ENCODE peak calls at places on chromosomes 4 and X, in ten cellular contexts. S, A, N, U, C, R, G, D, L and B are unnamed samples.

GRCh38 chr4:86670739-86671138 is 76.6 kb downstream of the PTPN13 start:
- DNase-seq in N (peak; percentile 9), G (no peak), A (no peak), C (no peak), U (no peak), S (no peak), D (no peak), R (peak; percentile 77), L (peak; percentile 76), B (peak; percentile 89)

GRCh38 chr4:187993827-187994226 is 1.7 kb upstream of the ZFP42 start:
- DNase-seq in L (no peak), U (peak; percentile 88), R (peak; percentile 38), C (no peak), N (no peak), A (no peak), S (no peak), G (no peak), D (peak; percentile 56), B (no peak)

GRCh38 chr4:52408471-52408870 is 250.6 kb downstream of the USP46 start:
- DNase-seq in R (no peak), S (no peak), L (no peak), U (no peak), G (no peak), A (no peak), N (no peak), D (no peak), C (no peak), B (no peak)

GRCh38 chr4:26226978-26227377 is 93.8 kb upstream of the RBPJ start:
- DNase-seq in N (no peak), D (no peak), G (no peak), S (no peak), A (no peak), L (no peak), C (no peak), R (no peak), U (no peak), B (no peak)

GRCh38 chr4:115770046-115770543 is 656.7 kb upstream of the NDST4 start:
- DNase-seq in U (no peak), R (no peak), C (no peak), S (no peak), L (no peak), A (no peak), G (no peak), N (no peak), D (no peak), B (no peak)

GRCh38 chr4:55170462-55170861 is 45.1 kb upstream of the KDR start:
- DNase-seq in S (no peak), R (no peak), L (no peak), A (no peak), C (no peak), D (no peak), G (no peak), N (no peak), U (no peak), B (no peak)

GRCh38 chr4:183467246-183467645 is 22.8 kb downstream of the CDKN2AIP start:
- DNase-seq in L (no peak), C (no peak), N (no peak), D (no peak), S (no peak), R (no peak), U (no peak), A (no peak), G (no peak), B (no peak)

GRCh38 chr4:80240976-80241375 is 25.5 kb upstream of the FGF5 start:
- DNase-seq in N (no peak), C (no peak), A (no peak), G (no peak), L (peak; percentile 38), D (peak; percentile 1), R (peak; percentile 35), S (no peak), U (no peak), B (peak; percentile 69)

GRCh38 chrX:106730385-106730784 is 3.9 kb downstream of the RNF128 start:
- DNase-seq in U (no peak), R (no peak), N (no peak), C (no peak), S (no peak), G (no peak), D (no peak), L (no peak), A (no peak), B (no peak)

GRCh38 chrX:13692771-13693231 is 3.9 kb downstream of the RAB9A start:
- DNase-seq in N (no peak), C (no peak), D (no peak), R (no peak), U (no peak), G (no peak), L (no peak), S (no peak), A (no peak), B (no peak)

GRCh38 chrX:13694359-13694758 is 5.4 kb downstream of the RAB9A start:
- DNase-seq in U (no peak), S (no peak), G (no peak), D (peak; percentile 57), L (peak; percentile 35), R (peak; percentile 31), A (no peak), N (no peak), C (no peak), B (no peak)

GRCh38 chrX:13695601-13696115 is 6.7 kb downstream of the RAB9A start:
- DNase-seq in N (no peak), G (no peak), S (no peak), C (no peak), A (no peak), D (no peak), U (no peak), L (no peak), R (no peak), B (no peak)

GRCh38 chrX:13693341-13693871 is 4.5 kb downstream of the RAB9A start:
- DNase-seq in G (no peak), U (peak; percentile 54), D (no peak), S (no peak), N (no peak), A (no peak), C (no peak), R (no peak), L (peak; percentile 31), B (no peak)

GRCh38 chrX:13694983-13695382 is 6.1 kb downstream of the RAB9A start:
- DNase-seq in G (no peak), U (no peak), R (no peak), D (no peak), A (no peak), C (no peak), L (no peak), N (no peak), S (no peak), B (no peak)
- H3K4me1 ChIP-seq in G (peaks cover 3% of the 10 kb centered on the region), U (no peaks in the 10 kb centered on the region), R (peaks cover 47% of the 10 kb centered on the region), D (peaks cover 57% of the 10 kb centered on the region), A (peaks cover 3% of the 10 kb centered on the region), C (peaks cover 9% of the 10 kb centered on the region), L (peaks cover 48% of the 10 kb centered on the region), N (peaks cover 22% of the 10 kb centered on the region), S (peaks cover 85% of the 10 kb centered on the region), B (peaks cover 29% of the 10 kb centered on the region)

GRCh38 chr4:44725166-44725565 is 1.2 kb downstream of the GNPDA2 start:
- DNase-seq in L (peak; percentile 62), R (peak; percentile 3), D (no peak), S (no peak), U (no peak), A (no peak), C (no peak), N (no peak), G (no peak), B (no peak)

GRCh38 chr4:44716597-44716996 is 9.8 kb downstream of the GNPDA2 start:
- DNase-seq in S (no peak), D (no peak), U (no peak), G (no peak), A (no peak), N (no peak), R (no peak), C (no peak), L (no peak), B (no peak)

GRCh38 chr4:44727471-44727870 is 1.1 kb upstream of the GNPDA2 start:
- DNase-seq in R (no peak), U (no peak), N (no peak), L (no peak), A (no peak), C (no peak), G (no peak), S (no peak), D (no peak), B (no peak)

GRCh38 chr4:44725861-44726820 is at the start of gene GNPDA2:
- DNase-seq in R (peak; percentile 96), N (peak; percentile 92), G (peak; percentile 48), U (peak; percentile 93), C (peak; percentile 97), L (peak; percentile 93), D (peak; percentile 88), S (peak; percentile 91), A (peak; percentile 90), B (peak; percentile 69)

DNA sequence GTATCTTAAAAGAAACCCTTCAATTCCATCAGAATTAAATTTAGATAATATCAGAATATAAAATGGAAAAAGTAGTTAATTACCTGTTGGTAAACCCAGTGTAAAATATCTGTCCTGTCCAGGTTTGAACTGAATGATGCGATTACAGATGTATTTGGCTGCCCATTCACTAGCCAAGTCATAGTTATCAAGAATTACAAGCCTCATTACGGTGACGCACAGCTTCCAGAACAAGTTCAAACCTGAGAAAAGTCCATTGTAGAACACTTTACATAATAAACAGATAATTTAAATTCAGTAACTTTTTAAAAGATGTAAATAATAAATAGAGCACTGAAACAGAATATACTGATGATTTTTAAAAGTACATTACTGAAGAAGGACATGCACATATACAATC is 4.4 kb downstream of the GNPDA2 start:
- DNase-seq in C (no peak), N (no peak), G (no peak), A (no peak), L (no peak), D (no peak), S (no peak), U (no peak), R (no peak), B (peak; percentile 44)
- H3K4me1 ChIP-seq in C (no peaks in the 10 kb centered on the region), N (peaks cover 13% of the 10 kb centered on the region), G (peaks cover 4% of the 10 kb centered on the region), A (peaks cover 4% of the 10 kb centered on the region), L (peaks cover 9% of the 10 kb centered on the region), D (peaks cover 7% of the 10 kb centered on the region), S (peaks cover 13% of the 10 kb centered on the region), U (no peaks in the 10 kb centered on the region), R (peaks cover 23% of the 10 kb centered on the region), B (peaks cover 23% of the 10 kb centered on the region)

GRCh38 chr4:74624351-74625151 is 169.8 kb downstream of the BTC start:
- DNase-seq in A (no peak), C (no peak), G (peak; percentile 70), S (no peak), R (peak; percentile 82), D (no peak), N (peak; percentile 89), U (no peak), L (peak; percentile 85), B (peak; percentile 89)
- H3K4me1 ChIP-seq in A (no peaks in the 10 kb centered on the region), C (peaks cover 4% of the 10 kb centered on the region), G (no peaks in the 10 kb centered on the region), S (no peaks in the 10 kb centered on the region), R (peaks cover 25% of the 10 kb centered on the region), D (no peaks in the 10 kb centered on the region), N (peaks cover 82% of the 10 kb centered on the region), U (no peaks in the 10 kb centered on the region), L (peaks cover 24% of the 10 kb centered on the region), B (peaks cover 26% of the 10 kb centered on the region)

DNA sequence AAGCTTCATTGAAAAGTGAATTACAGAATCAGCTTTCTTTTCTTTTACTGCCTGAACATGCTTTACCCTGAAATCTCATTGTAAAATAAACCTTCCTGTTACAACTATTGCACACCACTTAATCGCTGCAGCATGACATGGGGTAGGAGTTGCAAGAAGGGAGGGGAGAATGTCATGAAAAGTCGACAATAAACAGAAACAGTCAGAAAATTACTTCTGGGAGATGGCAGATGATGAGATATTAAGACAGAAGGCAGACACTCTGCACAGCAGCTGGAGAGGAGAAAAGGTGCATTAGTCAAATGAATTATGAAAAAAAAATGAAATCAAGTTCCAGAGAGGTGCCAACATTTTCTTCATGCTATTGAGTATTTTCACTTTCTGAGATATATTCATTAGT is 287.7 kb downstream of the PCDH7 start:
- DNase-seq in G (no peak), A (no peak), C (no peak), N (no peak), L (no peak), S (no peak), R (no peak), U (no peak), D (peak; percentile 49), B (no peak)
- H3K4me1 ChIP-seq in G (no peaks in the 10 kb centered on the region), A (no peaks in the 10 kb centered on the region), C (no peaks in the 10 kb centered on the region), N (no peaks in the 10 kb centered on the region), L (no peaks in the 10 kb centered on the region), S (no peaks in the 10 kb centered on the region), R (no peaks in the 10 kb centered on the region), U (no peaks in the 10 kb centered on the region), D (peaks cover 60% of the 10 kb centered on the region), B (no peaks in the 10 kb centered on the region)